ENCODE peak calls at places on chromosomes 12 and 14, in nine cellular contexts. One of them, this sample, is unnamed.
A peak's percentile ranks its signal among the peaks of the same experiment; 100 is the strongest.

GRCh38 chr12:43208627-43209026 is 343.4 kb downstream of the ADAMTS20 start:
- DNase-seq in brain microvascular endothelial cell: peak; percentile 72
- DNase-seq in A549: no peak
- DNase-seq in neural crest cell: no peak
- DNase-seq in GM12865: no peak
- DNase-seq in mesothelial cell of epicardium: no peak
- DNase-seq in IMR-90: peak; percentile 5
- DNase-seq in GM20000: no peak
- DNase-seq in stomach: no peak
- DNase-seq in this sample: no peak

GRCh38 chr12:47975036-47975620 is 11.7 kb downstream of the TMEM106C start:
- DNase-seq in A549: no peak
- DNase-seq in GM12865: no peak
- DNase-seq in IMR-90: no peak
- DNase-seq in neural crest cell: no peak
- DNase-seq in GM20000: no peak
- DNase-seq in mesothelial cell of epicardium: no peak
- DNase-seq in brain microvascular endothelial cell: no peak
- DNase-seq in stomach: no peak
- DNase-seq in this sample: no peak

GRCh38 chr12:105783983-105784947 is 354.5 kb downstream of the NUAK1 start:
- DNase-seq in brain microvascular endothelial cell: no peak
- DNase-seq in GM20000: peak; percentile 13
- DNase-seq in neural crest cell: no peak
- DNase-seq in IMR-90: no peak
- DNase-seq in stomach: no peak
- DNase-seq in A549: no peak
- DNase-seq in mesothelial cell of epicardium: no peak
- DNase-seq in GM12865: peak; percentile 38
- DNase-seq in this sample: peak; percentile 17

GRCh38 chr14:79871164-79871563 is 340.1 kb downstream of the DIO2 start:
- DNase-seq in brain microvascular endothelial cell: no peak
- DNase-seq in mesothelial cell of epicardium: no peak
- DNase-seq in A549: no peak
- DNase-seq in neural crest cell: no peak
- DNase-seq in GM12865: no peak
- DNase-seq in IMR-90: no peak
- DNase-seq in GM20000: no peak
- DNase-seq in stomach: no peak
- DNase-seq in this sample: no peak

GRCh38 chr14:105180598-105181528 is at the start of gene NUDT14:
- DNase-seq in neural crest cell: peak; percentile 45
- DNase-seq in GM20000: peak; percentile 98
- DNase-seq in A549: peak; percentile 85
- DNase-seq in mesothelial cell of epicardium: peak; percentile 88
- DNase-seq in IMR-90: peak; percentile 25
- DNase-seq in stomach: peak; percentile 93
- DNase-seq in GM12865: peak; percentile 79
- DNase-seq in brain microvascular endothelial cell: peak; percentile 26
- DNase-seq in this sample: peak; percentile 94

GRCh38 chr12:67045650-67046049 is 223.5 kb upstream of the CAND1 start:
- DNase-seq in A549: no peak
- DNase-seq in mesothelial cell of epicardium: no peak
- DNase-seq in GM12865: no peak
- DNase-seq in neural crest cell: no peak
- DNase-seq in brain microvascular endothelial cell: no peak
- DNase-seq in stomach: no peak
- DNase-seq in GM20000: no peak
- DNase-seq in IMR-90: no peak
- DNase-seq in this sample: no peak

GRCh38 chr12:93225094-93225493 is 152.6 kb upstream of the NUDT4 start:
- DNase-seq in stomach: no peak
- DNase-seq in GM12865: no peak
- DNase-seq in A549: no peak
- DNase-seq in brain microvascular endothelial cell: no peak
- DNase-seq in IMR-90: no peak
- DNase-seq in mesothelial cell of epicardium: no peak
- DNase-seq in GM20000: no peak
- DNase-seq in neural crest cell: no peak
- DNase-seq in this sample: no peak

GRCh38 chr14:93045965-93046695 is 69.6 kb downstream of the ITPK1 start:
- DNase-seq in IMR-90: peak; percentile 86
- DNase-seq in mesothelial cell of epicardium: no peak
- DNase-seq in neural crest cell: no peak
- DNase-seq in GM12865: no peak
- DNase-seq in stomach: no peak
- DNase-seq in A549: no peak
- DNase-seq in brain microvascular endothelial cell: peak; percentile 68
- DNase-seq in GM20000: no peak
- DNase-seq in this sample: no peak

GRCh38 chr14:54003064-54003463 is 46.4 kb upstream of the BMP4 start:
- DNase-seq in A549: no peak
- DNase-seq in GM12865: no peak
- DNase-seq in brain microvascular endothelial cell: no peak
- DNase-seq in mesothelial cell of epicardium: no peak
- DNase-seq in IMR-90: peak; percentile 16
- DNase-seq in stomach: no peak
- DNase-seq in neural crest cell: no peak
- DNase-seq in GM20000: no peak
- DNase-seq in this sample: no peak

GRCh38 chr12:109092484-109093021 is 719 bp downstream of the ALKBH2 start:
- DNase-seq in GM12865: no peak
- DNase-seq in A549: no peak
- DNase-seq in mesothelial cell of epicardium: no peak
- DNase-seq in GM20000: no peak
- DNase-seq in brain microvascular endothelial cell: no peak
- DNase-seq in neural crest cell: no peak
- DNase-seq in stomach: no peak
- DNase-seq in IMR-90: no peak
- DNase-seq in this sample: no peak

GRCh38 chr12:31896514-31897039 is 62.6 kb upstream of the RESF1 start:
- DNase-seq in GM12865: peak; percentile 99
- DNase-seq in GM20000: peak; percentile 86
- DNase-seq in brain microvascular endothelial cell: peak; percentile 91
- DNase-seq in A549: no peak
- DNase-seq in mesothelial cell of epicardium: no peak
- DNase-seq in stomach: peak; percentile 52
- DNase-seq in IMR-90: peak; percentile 38
- DNase-seq in neural crest cell: no peak
- DNase-seq in this sample: peak; percentile 87

GRCh38 chr12:81639196-81639595 is 120.0 kb downstream of the PPFIA2 start:
- DNase-seq in stomach: no peak
- DNase-seq in brain microvascular endothelial cell: peak; percentile 50
- DNase-seq in IMR-90: no peak
- DNase-seq in GM20000: no peak
- DNase-seq in A549: no peak
- DNase-seq in mesothelial cell of epicardium: no peak
- DNase-seq in GM12865: no peak
- DNase-seq in neural crest cell: no peak
- DNase-seq in this sample: no peak

DNA sequence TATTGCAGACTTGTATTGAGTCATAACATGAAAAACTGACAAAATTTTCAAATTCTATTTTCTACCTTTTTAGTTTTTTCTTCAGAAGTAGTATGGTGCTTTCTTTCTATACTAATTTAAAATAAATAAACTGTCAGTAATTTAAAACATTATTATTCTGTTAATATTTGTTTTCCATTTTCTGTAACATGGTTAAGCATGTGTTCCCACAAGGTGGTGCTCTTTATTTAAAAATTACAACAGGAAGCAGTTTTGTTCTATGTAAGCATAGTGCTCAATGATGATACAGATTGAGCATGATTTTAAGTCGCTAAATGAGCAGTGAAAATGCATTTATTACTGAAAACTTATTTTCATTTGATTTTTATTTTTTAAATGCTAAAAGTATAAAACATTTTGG is 114.6 kb downstream of the PPFIA2 start:
- DNase-seq in brain microvascular endothelial cell: no peak
- DNase-seq in GM12865: peak; percentile 30
- DNase-seq in mesothelial cell of epicardium: no peak
- DNase-seq in A549: peak; percentile 7
- DNase-seq in IMR-90: peak; percentile 36
- DNase-seq in stomach: no peak
- DNase-seq in GM20000: peak; percentile 25
- DNase-seq in neural crest cell: no peak
- DNase-seq in this sample: peak; percentile 33
- TF ChIP-seq CTCF in brain microvascular endothelial cell: peak; percentile 30
- TF ChIP-seq CTCF in GM12865: peak; percentile 18
- TF ChIP-seq CTCF in mesothelial cell of epicardium: peak; percentile 67
- TF ChIP-seq CTCF in A549: peak; percentile 56
- TF ChIP-seq CTCF in IMR-90: peak; percentile 56
- TF ChIP-seq CTCF in stomach: no peak
- TF ChIP-seq CTCF in GM20000: no peak
- TF ChIP-seq CTCF in neural crest cell: peak; percentile 78
- TF ChIP-seq CTCF in this sample: peak; percentile 40

GRCh38 chr14:101177301-101178055 is 274.0 kb upstream of the RTL1 start:
- DNase-seq in IMR-90: no peak
- DNase-seq in A549: no peak
- DNase-seq in GM12865: no peak
- DNase-seq in mesothelial cell of epicardium: peak; percentile 37
- DNase-seq in GM20000: no peak
- DNase-seq in stomach: no peak
- DNase-seq in brain microvascular endothelial cell: no peak
- DNase-seq in neural crest cell: no peak
- DNase-seq in this sample: peak; percentile 5
- TF ChIP-seq CTCF in IMR-90: no peak
- TF ChIP-seq CTCF in A549: no peak
- TF ChIP-seq CTCF in GM12865: no peak
- TF ChIP-seq CTCF in mesothelial cell of epicardium: no peak
- TF ChIP-seq CTCF in GM20000: no peak
- TF ChIP-seq CTCF in stomach: no peak
- TF ChIP-seq CTCF in brain microvascular endothelial cell: no peak
- TF ChIP-seq CTCF in neural crest cell: no peak
- TF ChIP-seq CTCF in this sample: no peak

GRCh38 chr14:64960762-64961276 is 11.3 kb downstream of the RAB15 start:
- DNase-seq in stomach: peak; percentile 85
- DNase-seq in neural crest cell: no peak
- DNase-seq in GM20000: no peak
- DNase-seq in mesothelial cell of epicardium: no peak
- DNase-seq in brain microvascular endothelial cell: no peak
- DNase-seq in IMR-90: no peak
- DNase-seq in GM12865: no peak
- DNase-seq in A549: no peak
- DNase-seq in this sample: no peak
- TF ChIP-seq CTCF in stomach: no peak
- TF ChIP-seq CTCF in neural crest cell: peak; percentile 16
- TF ChIP-seq CTCF in GM20000: peak; percentile 15
- TF ChIP-seq CTCF in mesothelial cell of epicardium: no peak
- TF ChIP-seq CTCF in brain microvascular endothelial cell: peak; percentile 30
- TF ChIP-seq CTCF in IMR-90: no peak
- TF ChIP-seq CTCF in GM12865: no peak
- TF ChIP-seq CTCF in A549: no peak
- TF ChIP-seq CTCF in this sample: no peak

GRCh38 chr12:113093409-113094101 is 37.0 kb downstream of the DTX1 start:
- DNase-seq in neural crest cell: no peak
- DNase-seq in GM12865: no peak
- DNase-seq in IMR-90: no peak
- DNase-seq in stomach: no peak
- DNase-seq in GM20000: no peak
- DNase-seq in mesothelial cell of epicardium: no peak
- DNase-seq in A549: no peak
- DNase-seq in brain microvascular endothelial cell: no peak
- DNase-seq in this sample: no peak

GRCh38 chr12:113091506-113091905 is 35.0 kb downstream of the DTX1 start:
- DNase-seq in brain microvascular endothelial cell: no peak
- DNase-seq in mesothelial cell of epicardium: no peak
- DNase-seq in stomach: no peak
- DNase-seq in IMR-90: no peak
- DNase-seq in GM20000: no peak
- DNase-seq in neural crest cell: no peak
- DNase-seq in A549: no peak
- DNase-seq in GM12865: no peak
- DNase-seq in this sample: no peak

GRCh38 chr12:113090740-113091139 is 34.2 kb downstream of the DTX1 start:
- DNase-seq in brain microvascular endothelial cell: no peak
- DNase-seq in GM12865: no peak
- DNase-seq in mesothelial cell of epicardium: no peak
- DNase-seq in GM20000: no peak
- DNase-seq in A549: no peak
- DNase-seq in neural crest cell: no peak
- DNase-seq in stomach: no peak
- DNase-seq in IMR-90: no peak
- DNase-seq in this sample: no peak

GRCh38 chr12:113094738-113095137 is 38.2 kb downstream of the DTX1 start:
- DNase-seq in GM12865: no peak
- DNase-seq in IMR-90: no peak
- DNase-seq in mesothelial cell of epicardium: no peak
- DNase-seq in GM20000: no peak
- DNase-seq in stomach: no peak
- DNase-seq in A549: no peak
- DNase-seq in neural crest cell: no peak
- DNase-seq in brain microvascular endothelial cell: no peak
- DNase-seq in this sample: no peak

GRCh38 chr12:113092478-113093408 is 36.2 kb downstream of the DTX1 start:
- DNase-seq in A549: peak; percentile 85
- DNase-seq in mesothelial cell of epicardium: no peak
- DNase-seq in brain microvascular endothelial cell: no peak
- DNase-seq in neural crest cell: no peak
- DNase-seq in IMR-90: no peak
- DNase-seq in stomach: peak; percentile 68
- DNase-seq in GM12865: peak; percentile 43
- DNase-seq in GM20000: peak; percentile 83
- DNase-seq in this sample: peak; percentile 67
- TF ChIP-seq CTCF in A549: peak; percentile 52
- TF ChIP-seq CTCF in mesothelial cell of epicardium: no peak
- TF ChIP-seq CTCF in brain microvascular endothelial cell: peak; percentile 37
- TF ChIP-seq CTCF in neural crest cell: peak; percentile 31
- TF ChIP-seq CTCF in IMR-90: no peak
- TF ChIP-seq CTCF in stomach: no peak
- TF ChIP-seq CTCF in GM12865: peak; percentile 32
- TF ChIP-seq CTCF in GM20000: peak; percentile 39
- TF ChIP-seq CTCF in this sample: peak; percentile 63

DNA sequence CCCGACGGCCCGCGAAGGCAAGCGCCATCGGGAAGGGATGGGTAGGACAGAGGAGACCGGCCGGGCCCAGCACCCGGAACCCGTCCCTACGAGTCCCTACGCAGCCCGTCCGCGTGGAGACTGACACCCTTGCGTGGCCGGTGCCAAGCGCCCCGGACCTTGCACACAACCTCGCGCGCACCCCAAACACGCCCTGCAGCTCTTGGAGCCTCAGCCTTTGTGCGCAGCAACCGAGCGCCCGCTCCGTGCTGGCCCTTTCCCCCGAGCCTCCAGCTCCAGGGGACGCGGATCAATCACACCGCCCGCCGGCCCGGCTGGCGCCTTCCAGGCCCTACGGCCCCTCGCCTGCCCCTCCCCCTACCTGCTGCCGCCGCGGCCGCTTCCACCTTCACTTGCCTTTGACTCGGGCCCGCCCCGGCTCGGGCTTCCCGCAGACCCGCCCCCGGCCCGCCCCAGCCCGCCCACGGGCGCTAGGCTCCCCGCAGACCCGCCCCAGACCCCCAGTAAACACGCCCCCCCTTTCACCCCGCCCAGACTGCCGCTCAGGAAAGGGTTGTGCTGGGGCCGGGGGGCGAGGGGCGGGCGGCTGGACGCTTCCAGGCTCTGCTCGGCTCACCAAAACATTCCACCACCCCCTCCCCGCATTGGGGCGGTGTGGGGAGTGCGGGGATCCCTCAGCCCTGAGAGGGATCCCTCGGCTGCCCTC is at the start of gene NDRG2:
- DNase-seq in neural crest cell: peak; percentile 71
- DNase-seq in GM12865: peak; percentile 10
- DNase-seq in A549: peak; percentile 49
- DNase-seq in mesothelial cell of epicardium: peak; percentile 84
- DNase-seq in IMR-90: no peak
- DNase-seq in stomach: peak; percentile 90
- DNase-seq in brain microvascular endothelial cell: no peak
- DNase-seq in GM20000: peak; percentile 78
- DNase-seq in this sample: peak; percentile 72
- TF ChIP-seq CTCF in neural crest cell: no peak
- TF ChIP-seq CTCF in GM12865: no peak
- TF ChIP-seq CTCF in A549: no peak
- TF ChIP-seq CTCF in mesothelial cell of epicardium: peak; percentile 13
- TF ChIP-seq CTCF in IMR-90: no peak
- TF ChIP-seq CTCF in stomach: no peak
- TF ChIP-seq CTCF in brain microvascular endothelial cell: no peak
- TF ChIP-seq CTCF in GM20000: no peak
- TF ChIP-seq CTCF in this sample: no peak

This sample was measured in GM10248.